ENCODE peak calls at places on chromosomes 6 and 20, in four cellular contexts. R is MM.1S, V is IMR-90, C is fibroblast of lung. G is an unnamed sample.
A peak's percentile ranks its signal among the peaks of the same experiment; 100 is the strongest.

GRCh38 chr6:35427851-35428321 is 24.3 kb upstream of the FANCE start:
- DNase-seq in R (no peak), V (peak; percentile 92), C (peak; percentile 87), G (no peak)

GRCh38 chr6:145733770-145734169 is 1.6 kb downstream of the EPM2A start:
- DNase-seq in V (peak; percentile 2), R (no peak), C (peak; percentile 31), G (no peak)

GRCh38 chr20:32201296-32201976 is 6.1 kb downstream of the PLAGL2 start:
- DNase-seq in R (no peak), V (peak; percentile 43), C (peak; percentile 51), G (no peak)

GRCh38 chr6:124297507-124297906 is 493.8 kb downstream of the NKAIN2 start:
- DNase-seq in V (no peak), C (no peak), R (no peak), G (no peak)

GRCh38 chr20:6142348-6142993 is 19.6 kb upstream of the FERMT1 start:
- DNase-seq in V (peak; percentile 65), C (peak; percentile 32), R (peak; percentile 62), G (no peak)

GRCh38 chr6:54846243-54846856 is at the start of gene FAM83B:
- DNase-seq in C (peak; percentile 4), R (no peak), V (no peak), G (peak; percentile 78)

GRCh38 chr6:144710207-144710606 is 425.1 kb downstream of the UTRN start:
- DNase-seq in V (peak; percentile 90), R (no peak), C (peak; percentile 88), G (peak; percentile 52)

GRCh38 chr6:152268846-152269442 is 368.2 kb downstream of the SYNE1 start:
- DNase-seq in V (peak; percentile 54), R (no peak), C (peak; percentile 20), G (no peak)

GRCh38 chr20:60481051-60481741 is 523.0 kb downstream of the CDH26 start:
- DNase-seq in R (no peak), V (no peak), C (no peak), G (no peak)

GRCh38 chr20:63402178-63402859 is 41.2 kb upstream of the CHRNA4 start:
- DNase-seq in C (no peak), R (no peak), V (no peak), G (no peak)

GRCh38 chr20:62485062-62485700 is 9.4 kb upstream of the GATA5 start:
- DNase-seq in V (peak; percentile 14), C (peak; percentile 28), R (no peak), G (no peak)

GRCh38 chr6:170292111-170292777 is 1.4 kb upstream of the DLL1 start:
- DNase-seq in R (no peak), C (no peak), V (no peak), G (no peak)

GRCh38 chr20:40519928-40520327 is 169.1 kb downstream of the MAFB start:
- DNase-seq in V (no peak), R (no peak), C (no peak), G (no peak)

GRCh38 chr6:154316131-154316530 is 40.5 kb downstream of the IPCEF1 start:
- DNase-seq in C (no peak), V (no peak), R (no peak), G (no peak)

GRCh38 chr6:134553941-134554340 is 236.0 kb upstream of the SGK1 start:
- DNase-seq in V (peak; percentile 55), R (no peak), C (peak; percentile 69), G (no peak)

GRCh38 chr6:87909849-87910248 is 137.8 kb upstream of the SPACA1 start:
- DNase-seq in V (peak; percentile 61), R (no peak), C (peak; percentile 97), G (peak; percentile 13)

GRCh38 chr20:7449269-7449668 is 491.0 kb downstream of the HAO1 start:
- DNase-seq in V (no peak), R (no peak), C (no peak), G (no peak)

GRCh38 chr6:82263916-82264315 is 16.4 kb upstream of the IBTK start:
- DNase-seq in C (no peak), R (no peak), V (no peak), G (no peak)

GRCh38 chr6:157050537-157051280 is 272.6 kb downstream of the TMEM242 start:
- DNase-seq in V (no peak), R (no peak), C (no peak), G (no peak)

GRCh38 chr6:45422541-45423110 is 44.9 kb upstream of the SUPT3H start:
- DNase-seq in R (peak; percentile 52), V (peak; percentile 55), C (peak; percentile 72), G (no peak)

GRCh38 chr20:48599106-48599747 is 228.6 kb downstream of the PREX1 start:
- DNase-seq in C (no peak), V (no peak), R (no peak), G (no peak)

GRCh38 chr6:70706491-70707123 is 38.9 kb downstream of the SMAP1 start:
- DNase-seq in R (peak; percentile 58), V (peak; percentile 58), C (peak; percentile 19), G (no peak)

GRCh38 chr20:63750807-63751470 is 11.4 kb downstream of the SLC2A4RG start:
- DNase-seq in R (no peak), C (no peak), V (no peak), G (no peak)

GRCh38 chr6:7590918-7591302 is 912 bp downstream of the SNRNP48 start:
- DNase-seq in V (peak; percentile 23), C (peak; percentile 22), R (no peak), G (no peak)

GRCh38 chr20:34300809-34301586 is 2.2 kb downstream of the AHCY start:
- DNase-seq in V (no peak), R (no peak), C (no peak), G (no peak)

GRCh38 chr6:134240664-134241431 is 77.1 kb downstream of the SGK1 start:
- DNase-seq in C (no peak), V (no peak), R (no peak), G (peak; percentile 80)

GRCh38 chr6:36838896-36839818 is at the start of gene CPNE5:
- DNase-seq in C (no peak), V (no peak), R (no peak), G (no peak)

GRCh38 chr20:52192296-52193007 is 873 bp upstream of the ZFP64 start:
- DNase-seq in R (peak; percentile 68), V (no peak), C (no peak), G (no peak)

GRCh38 chr6:169559001-169559441 is 142.8 kb downstream of the WDR27 start:
- DNase-seq in R (no peak), C (peak; percentile 86), V (peak; percentile 37), G (no peak)

GRCh38 chr6:71404145-71404966 is 115.7 kb downstream of the OGFRL1 start:
- DNase-seq in V (peak; percentile 76), C (peak; percentile 93), R (no peak), G (peak; percentile 64)

GRCh38 chr6:35775031-35775430 is 1.4 kb upstream of the CLPSL2 start:
- DNase-seq in C (peak; percentile 15), R (no peak), V (no peak), G (no peak)

GRCh38 chr20:57659131-57659788 is 39.0 kb upstream of the ZBP1 start:
- DNase-seq in R (no peak), C (no peak), V (no peak), G (no peak)

GRCh38 chr6:82987416-82987815 is 78.2 kb downstream of the UBE3D start:
- DNase-seq in R (no peak), C (no peak), V (no peak), G (no peak)

GRCh38 chr6:63066053-63066704 is 145.1 kb upstream of the FKBP1C start:
- DNase-seq in V (no peak), C (no peak), R (peak; percentile 51), G (no peak)

GRCh38 chr6:119147101-119148053 is 68.9 kb upstream of the FAM184A start:
- DNase-seq in R (peak; percentile 89), V (peak; percentile 98), C (peak; percentile 98), G (peak; percentile 93)
- H3K9ac ChIP-seq in R (peak overlapping the region; percentile 50), V (no peak overlapping the region), C (no peak overlapping the region), G (peak overlapping the region; percentile 46)

DNA sequence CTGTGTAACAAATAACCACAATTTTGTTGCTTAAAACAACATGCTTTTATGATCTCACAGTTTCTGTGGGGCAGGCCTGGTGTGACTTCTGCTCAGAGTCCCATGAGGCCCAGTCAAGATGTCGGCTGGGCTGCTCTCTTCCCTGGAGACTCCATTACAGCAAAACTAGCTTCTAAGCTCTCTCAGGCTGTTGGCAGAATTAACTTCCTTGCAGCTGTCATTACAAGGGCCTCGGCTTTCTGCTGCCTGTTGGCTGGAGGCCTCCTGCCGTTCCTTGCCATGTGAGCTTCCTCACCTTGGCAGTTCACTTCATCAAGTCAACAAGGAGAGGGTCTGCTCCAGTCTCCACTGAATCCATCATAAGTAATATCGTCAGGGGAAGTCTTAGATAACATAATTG is 659.2 kb downstream of the PRKN start:
- DNase-seq in R (no peak), V (no peak), C (no peak), G (no peak)
- H3K9me3 ChIP-seq in R (no peaks in the 10 kb centered on the region), V (peaks cover 17% of the 10 kb centered on the region), C (no peaks in the 10 kb centered on the region), G (no peaks in the 10 kb centered on the region)

GRCh38 chr6:41607736-41608135 is 30.5 kb upstream of the MDFI start:
- DNase-seq in C (no peak), R (no peak), V (no peak), G (no peak)
- H2AFZ ChIP-seq in C (no peak overlapping the region), R (no peak overlapping the region), V (no peak overlapping the region), G (no peak overlapping the region)

GRCh38 chr6:104525677-104526322 is 333.9 kb downstream of the HACE1 start:
- DNase-seq in C (peak; percentile 59), R (peak; percentile 77), V (peak; percentile 64), G (peak; percentile 28)
- H3K9ac ChIP-seq in C (no peak overlapping the region), R (no peak overlapping the region), V (no peak overlapping the region), G (no peak overlapping the region)

DNA sequence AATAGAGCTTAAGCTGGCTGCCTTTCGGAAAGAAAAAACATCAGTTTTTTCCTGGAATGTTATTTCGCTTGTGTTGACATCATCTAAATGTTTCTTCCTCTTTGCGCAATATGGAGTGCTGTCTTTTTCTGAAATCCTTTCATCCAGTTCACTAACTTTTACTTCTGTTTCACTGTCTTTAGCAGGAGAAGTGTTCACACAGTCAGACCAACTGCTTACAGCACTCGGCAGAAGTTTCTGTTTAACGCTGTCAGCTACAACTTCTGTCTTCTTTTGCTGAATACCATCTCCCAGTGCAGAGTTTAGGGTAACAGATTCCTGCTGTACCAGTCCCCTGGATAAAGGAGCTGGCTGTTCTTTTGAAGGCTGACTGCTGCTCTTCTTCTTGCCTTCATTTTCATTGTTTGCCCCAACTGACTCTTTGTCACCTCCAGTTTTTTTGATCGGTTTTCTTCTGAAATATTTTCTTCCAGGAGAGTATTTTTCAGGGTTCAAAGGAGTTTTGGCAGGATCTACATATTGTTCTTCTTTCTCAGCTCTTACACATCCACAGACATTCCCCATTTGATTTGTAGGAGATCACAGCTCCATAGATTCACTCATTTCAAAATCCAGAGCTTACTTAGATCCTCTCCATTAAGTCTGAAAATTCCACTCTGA is 50.0 kb upstream of the DST start:
- DNase-seq in C (peak; percentile 48), R (no peak), V (peak; percentile 78), G (no peak)
- H3K9me3 ChIP-seq in C (no peaks in the 10 kb centered on the region), R (no peaks in the 10 kb centered on the region), V (no peaks in the 10 kb centered on the region), G (no peaks in the 10 kb centered on the region)

DNA sequence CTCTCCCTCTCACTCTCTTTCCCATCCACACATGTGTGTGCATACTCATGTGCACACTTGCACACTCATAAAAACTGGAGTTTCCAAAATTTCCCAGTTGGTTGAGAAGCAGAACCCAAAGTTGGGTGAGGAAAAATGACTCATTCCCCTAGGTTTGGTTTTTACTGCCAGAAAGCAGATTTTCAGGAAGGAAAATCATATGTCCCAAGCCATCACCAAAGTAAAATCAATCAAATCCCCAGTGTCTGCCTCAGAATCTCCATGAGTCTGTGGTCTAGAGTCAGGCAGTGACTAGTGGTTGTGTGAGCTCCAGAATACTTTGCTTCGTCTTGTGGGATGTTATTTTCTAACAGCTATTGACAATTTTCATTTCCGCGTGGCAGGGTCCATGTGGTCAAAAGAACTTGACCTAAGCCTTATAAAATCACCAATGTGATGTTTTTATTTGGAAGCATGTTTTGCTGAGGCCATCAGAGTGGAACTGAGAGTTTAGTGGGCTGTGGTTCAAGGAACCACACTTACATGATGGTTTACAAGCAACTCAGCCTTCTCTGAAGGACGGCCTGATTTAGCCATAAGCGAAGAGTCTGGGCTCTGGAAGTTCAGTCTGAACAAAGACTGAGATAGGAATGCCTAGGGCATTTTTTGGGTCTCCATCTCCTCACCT is 81.9 kb upstream of the CCN6 start:
- DNase-seq in R (no peak), C (peak; percentile 72), V (peak; percentile 39), G (no peak)
- H2AFZ ChIP-seq in R (no peak overlapping the region), C (no peak overlapping the region), V (no peak overlapping the region), G (peak overlapping the region; percentile 86)

G was measured in keratinocyte.